ENCODE peak calls at places on chromosomes 11 and 22, in five cellular contexts. O is osteocyte; X is HuH-7; M is HS-5; V is activated naive CD4-positive, alpha-beta T cell treated with anti-CD3 and anti-CD28 coated beads, Interleukin-2, amount 50 U/mL, for 16 hours. G is an unnamed sample.

GRCh38 chr11:16110862-16111261 is 245.5 kb downstream of the SOX6 start:
- DNase-seq in V (no peak), O (no peak), M (no peak), X (no peak), G (no peak)

GRCh38 chr22:44525872-44526271 is 27.8 kb upstream of the RTL6 start:
- DNase-seq in O (peak), V (no peak), X (no peak), M (no peak), G (no peak)

GRCh38 chr11:125351045-125351867 is 144.8 kb downstream of the FEZ1 start:
- DNase-seq in M (no peak), V (no peak), O (no peak), X (no peak), G (no peak)

GRCh38 chr11:27319065-27319464 is 44.0 kb downstream of the CCDC34 start:
- DNase-seq in X (no peak), M (no peak), O (no peak), V (no peak), G (no peak)

GRCh38 chr11:3180869-3181268 is 15.8 kb upstream of the OSBPL5 start:
- DNase-seq in O (no peak), X (no peak), V (no peak), M (no peak), G (peak)

GRCh38 chr11:71433648-71434450 is 14.3 kb downstream of the DHCR7 start:
- DNase-seq in O (no peak), M (no peak), V (no peak), X (peak), G (no peak)

GRCh38 chr11:33893711-33894401 is 2.0 kb upstream of the LMO2 start:
- DNase-seq in X (no peak), V (peak), O (no peak), M (no peak), G (peak)

GRCh38 chr11:18365736-18366135 is 28.6 kb upstream of the LDHA start:
- DNase-seq in V (no peak), M (no peak), X (no peak), O (peak), G (no peak)

G was measured in natural killer cell treated with Interleukin-12 subunit alpha and Interleukin-12 subunit beta and Interleukin-15 and Interleukin-18, amount 100 ng/mL, for 72 hours.